ENCODE peak calls at places on chromosomes 11 and 22, in eight cellular contexts. K is HEK293T, D is cerebellar nuclear complex, Q is lower lobe of right lung, N is EL, H is GM04504, J is hypothalamus, B is NCI-H774. I is an unnamed sample.

GRCh38 chr22:19466126-19466716 is 12.8 kb downstream of the UFD1 start:
- DNase-seq in K (no peak), D (peak; percentile 28), Q (no peak), N (no peak), H (no peak), J (no peak), B (no peak), I (no peak)

GRCh38 chr11:65551572-65552398 is 6.4 kb downstream of the LTBP3 start:
- DNase-seq in K (no peak), D (no peak), Q (peak; percentile 84), N (no peak), H (no peak), J (no peak), B (peak; percentile 87), I (no peak)

GRCh38 chr11:102604011-102604410 is 21.1 kb downstream of the MMP20 start:
- DNase-seq in K (no peak), D (no peak), Q (no peak), N (no peak), H (no peak), J (no peak), B (no peak), I (no peak)

GRCh38 chr11:115759622-115760527 is 255.7 kb upstream of the CADM1 start:
- DNase-seq in K (no peak), D (no peak), Q (peak; percentile 55), N (peak; percentile 6), H (no peak), J (no peak), B (peak; percentile 10), I (no peak)

GRCh38 chr22:44931077-44931540 is 78.7 kb downstream of the PHF21B start:
- DNase-seq in K (no peak), D (no peak), Q (no peak), N (peak; percentile 7), H (peak; percentile 4), J (no peak), B (no peak), I (no peak)

GRCh38 chr22:44707752-44708151 is 5.7 kb downstream of the PRR5 start:
- DNase-seq in K (no peak), D (no peak), Q (no peak), N (peak; percentile 62), H (no peak), J (no peak), B (no peak), I (no peak)

GRCh38 chr11:47870404-47870803 is 22.3 kb upstream of the NUP160 start:
- DNase-seq in K (no peak), D (no peak), Q (no peak), N (no peak), H (no peak), J (no peak), B (no peak), I (no peak)

GRCh38 chr11:27926981-27927481 is 180.9 kb downstream of the KIF18A start:
- DNase-seq in K (no peak), D (no peak), Q (no peak), N (peak; percentile 99), H (peak; percentile 82), J (no peak), B (no peak), I (no peak)

GRCh38 chr11:67032830-67033555 is 10.1 kb downstream of the SYT12 start:
- DNase-seq in K (no peak), D (no peak), Q (no peak), N (peak; percentile 94), H (peak; percentile 69), J (no peak), B (no peak), I (peak; percentile 36)

GRCh38 chr11:79694368-79694767 is 253.5 kb upstream of the TENM4 start:
- DNase-seq in K (no peak), D (no peak), Q (no peak), N (no peak), H (no peak), J (no peak), B (no peak), I (no peak)

GRCh38 chr11:58731819-58732218 is at the start of gene GLYAT:
- DNase-seq in K (no peak), D (no peak), Q (no peak), N (no peak), H (no peak), J (no peak), B (no peak), I (no peak)

GRCh38 chr11:1653541-1654387 is 24.2 kb downstream of the KRTAP5-5 start:
- DNase-seq in K (no peak), D (no peak), Q (no peak), N (no peak), H (no peak), J (no peak), B (no peak), I (no peak)

GRCh38 chr11:76067099-76067498 is 139.2 kb downstream of the WNT11 start:
- DNase-seq in K (no peak), D (no peak), Q (no peak), N (peak; percentile 18), H (no peak), J (no peak), B (no peak), I (no peak)

GRCh38 chr11:128757886-128758612 is 64.2 kb downstream of the FLI1 start:
- DNase-seq in K (no peak), D (no peak), Q (no peak), N (no peak), H (no peak), J (no peak), B (no peak), I (no peak)

GRCh38 chr11:554824-555499 is 5.6 kb downstream of the LMNTD2 start:
- DNase-seq in K (peak; percentile 87), D (no peak), Q (peak; percentile 83), N (peak; percentile 54), H (no peak), J (no peak), B (peak; percentile 87), I (no peak)